ENCODE peak calls at places on chromosomes 4 and X, in nine cellular contexts. V, S, H, R, Z, U, Y, E and G are unnamed samples.

GRCh38 chr4:141480950-141481349 is 155.4 kb upstream of the IL15 start:
- DNase-seq in V (no peak), S (no peak), H (no peak), R (no peak), Z (no peak), U (no peak), Y (no peak), E (no peak), G (no peak)

GRCh38 chrX:87846956-87847355 is 329.4 kb downstream of the KLHL4 start:
- DNase-seq in V (no peak), S (no peak), H (no peak), R (no peak), Z (no peak), U (no peak), Y (no peak), E (no peak), G (no peak)

GRCh38 chr4:112055100-112055499 is 90.2 kb upstream of the FAM241A start:
- DNase-seq in V (no peak), S (no peak), H (no peak), R (no peak), Z (no peak), U (no peak), Y (no peak), E (no peak), G (no peak)

GRCh38 chrX:55057691-55058249 is 17.1 kb upstream of the PAGE2B start:
- DNase-seq in V (peak), S (no peak), H (peak), R (peak), Z (peak), U (no peak), Y (no peak), E (no peak), G (no peak)

GRCh38 chrX:40314070-40314469 is 216.3 kb upstream of the BCOR start:
- DNase-seq in V (no peak), S (no peak), H (no peak), R (no peak), Z (no peak), U (no peak), Y (no peak), E (no peak), G (no peak)

GRCh38 chrX:119981286-119982070 is 37.9 kb upstream of the NKAP start:
- DNase-seq in V (peak), S (no peak), H (peak), R (peak), Z (peak), U (no peak), Y (no peak), E (no peak), G (no peak)

GRCh38 chr4:69995526-69996016 is at the start of gene STATH:
- DNase-seq in V (no peak), S (no peak), H (no peak), R (peak), Z (no peak), U (no peak), Y (no peak), E (no peak), G (no peak)

GRCh38 chr4:8308856-8309771 is 39.6 kb downstream of the HTRA3 start:
- DNase-seq in V (no peak), S (peak), H (no peak), R (peak), Z (no peak), U (no peak), Y (peak), E (peak), G (no peak)

GRCh38 chrX:94178145-94178790 is 504.3 kb downstream of the FAM133A start:
- DNase-seq in V (no peak), S (no peak), H (no peak), R (peak), Z (peak), U (no peak), Y (no peak), E (no peak), G (no peak)

GRCh38 chr4:36111180-36111579 is 133.1 kb downstream of the ARAP2 start:
- DNase-seq in V (no peak), S (no peak), H (no peak), R (peak), Z (no peak), U (no peak), Y (no peak), E (no peak), G (no peak)

GRCh38 chr4:48005781-48006180 is 10.7 kb downstream of the CNGA1 start:
- DNase-seq in V (no peak), S (no peak), H (no peak), R (no peak), Z (no peak), U (no peak), Y (no peak), E (no peak), G (no peak)

GRCh38 chr4:168475745-168476144 is 4.5 kb downstream of the DDX60L start:
- DNase-seq in V (no peak), S (no peak), H (no peak), R (peak), Z (peak), U (no peak), Y (no peak), E (no peak), G (no peak)

GRCh38 chr4:46258436-46258835 is 131.5 kb downstream of the GABRA2 start:
- DNase-seq in V (no peak), S (no peak), H (no peak), R (no peak), Z (no peak), U (no peak), Y (no peak), E (no peak), G (no peak)

GRCh38 chr4:4837921-4838601 is 21.4 kb upstream of the MSX1 start:
- DNase-seq in V (no peak), S (no peak), H (no peak), R (no peak), Z (peak), U (no peak), Y (no peak), E (no peak), G (no peak)

GRCh38 chr4:183449193-183449888 is 4.9 kb downstream of the CDKN2AIP start:
- DNase-seq in V (no peak), S (no peak), H (no peak), R (peak), Z (no peak), U (no peak), Y (no peak), E (no peak), G (no peak)

GRCh38 chr4:124459922-124460301 is 252.6 kb downstream of the ANKRD50 start:
- DNase-seq in V (no peak), S (no peak), H (no peak), R (peak), Z (no peak), U (no peak), Y (no peak), E (no peak), G (no peak)

GRCh38 chr4:53280846-53281245 is 85.0 kb downstream of the SCFD2 start:
- DNase-seq in V (no peak), S (no peak), H (no peak), R (no peak), Z (no peak), U (no peak), Y (no peak), E (no peak), G (no peak)

GRCh38 chr4:76772498-76773106 is 125.3 kb downstream of the SOWAHB start:
- DNase-seq in V (peak), S (no peak), H (no peak), R (peak), Z (no peak), U (no peak), Y (no peak), E (no peak), G (no peak)

GRCh38 chrX:49876750-49877149 is 2.5 kb upstream of the USP27X start:
- DNase-seq in V (peak), S (no peak), H (no peak), R (peak), Z (peak), U (no peak), Y (no peak), E (no peak), G (no peak)

GRCh38 chrX:24498181-24498580 is 33.1 kb downstream of the PDK3 start:
- DNase-seq in V (peak), S (no peak), H (no peak), R (peak), Z (no peak), U (no peak), Y (no peak), E (no peak), G (no peak)

GRCh38 chrX:49165901-49166881 is 3.6 kb downstream of the MAGIX start:
- DNase-seq in V (peak), S (peak), H (peak), R (peak), Z (peak), U (no peak), Y (peak), E (peak), G (peak)

GRCh38 chr4:56981795-56982201 is 3.1 kb downstream of the POLR2B start:
- DNase-seq in V (no peak), S (no peak), H (no peak), R (peak), Z (no peak), U (no peak), Y (no peak), E (no peak), G (no peak)

GRCh38 chrX:68724531-68725020 is 77.1 kb downstream of the STARD8 start:
- DNase-seq in V (no peak), S (no peak), H (no peak), R (no peak), Z (no peak), U (no peak), Y (no peak), E (no peak), G (no peak)

GRCh38 chr4:23333946-23334878 is 555.6 kb downstream of the PPARGC1A start:
- DNase-seq in V (peak), S (no peak), H (no peak), R (peak), Z (peak), U (no peak), Y (no peak), E (peak), G (no peak)

GRCh38 chr4:186760576-186760975 is 36.9 kb upstream of the FAT1 start:
- DNase-seq in V (no peak), S (no peak), H (no peak), R (peak), Z (peak), U (peak), Y (no peak), E (no peak), G (no peak)

GRCh38 chr4:34280131-34280530 is 1964.2 kb downstream of the ARAP2 start:
- DNase-seq in V (no peak), S (no peak), H (no peak), R (no peak), Z (no peak), U (no peak), Y (no peak), E (no peak), G (no peak)

DNA sequence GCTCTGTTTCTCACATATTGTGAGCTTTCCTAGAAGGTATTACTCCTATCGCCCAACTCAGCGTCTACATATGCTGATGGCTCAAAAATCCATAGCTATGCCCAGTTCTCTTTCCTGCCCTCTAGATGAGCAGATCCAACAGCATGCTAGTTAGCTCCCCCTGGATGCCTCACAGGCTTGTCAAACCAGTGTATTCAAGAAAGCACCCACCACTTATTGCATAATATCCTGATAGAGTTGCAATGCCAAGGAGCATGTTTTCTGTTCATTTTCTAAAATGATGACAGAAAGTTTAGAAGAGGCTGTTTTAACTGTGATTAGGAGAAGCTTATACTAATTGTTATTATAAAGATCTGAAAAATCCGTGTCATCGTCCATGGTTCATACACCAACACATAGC is 1.9 kb upstream of the PACRGL start:
- DNase-seq in V (no peak), S (no peak), H (no peak), R (peak), Z (peak), U (no peak), Y (no peak), E (no peak), G (no peak)
- TF ChIP-seq CTCF in V (no peak), S (no peak), H (no peak), R (no peak), Z (no peak), U (no peak), Y (no peak), E (no peak), G (no peak)

DNA sequence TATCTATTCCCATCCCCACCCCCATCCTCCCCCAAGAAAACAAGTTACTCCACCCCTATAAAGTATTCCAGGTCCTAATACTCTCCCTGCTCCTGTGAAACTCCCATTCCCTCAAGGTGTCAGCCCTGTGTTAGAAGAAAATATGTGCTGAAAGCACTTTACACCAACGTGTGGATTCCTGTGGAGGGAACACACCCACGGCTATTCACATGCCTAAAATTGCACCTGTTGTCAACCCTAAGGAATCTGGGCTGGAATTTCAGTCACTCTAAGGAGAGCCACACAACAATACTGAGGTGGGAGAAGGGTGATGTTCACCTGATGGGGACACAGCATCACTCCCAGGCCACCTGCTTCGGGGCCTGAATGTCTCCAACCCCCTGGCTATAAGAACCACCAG is 16.0 kb downstream of the SCD5 start:
- DNase-seq in V (no peak), S (no peak), H (no peak), R (no peak), Z (peak), U (no peak), Y (no peak), E (no peak), G (no peak)
- TF ChIP-seq CTCF in V (no peak), S (no peak), H (no peak), R (no peak), Z (no peak), U (no peak), Y (no peak), E (no peak), G (no peak)

DNA sequence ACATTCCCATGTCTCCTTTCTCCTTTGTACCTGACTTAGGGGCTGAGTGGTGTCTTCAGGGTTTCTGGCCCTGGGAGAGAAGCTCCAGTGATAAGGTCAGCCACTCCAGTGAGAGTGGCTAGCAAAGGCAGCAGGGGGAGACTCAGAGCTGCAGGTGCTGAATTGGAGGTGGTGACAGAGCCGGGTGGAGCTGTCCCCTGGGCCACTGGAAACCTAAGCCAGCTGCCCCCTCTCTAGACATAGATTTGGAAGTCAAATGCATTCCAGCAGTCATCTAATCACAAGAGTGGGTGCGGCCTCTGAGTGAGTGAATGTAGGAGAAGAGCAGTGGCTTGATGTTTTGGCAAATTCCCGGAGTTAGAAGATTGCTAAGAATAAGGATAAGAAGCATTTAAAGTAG is 28.5 kb downstream of the TRIM2 start:
- DNase-seq in V (no peak), S (no peak), H (no peak), R (no peak), Z (peak), U (no peak), Y (no peak), E (peak), G (no peak)
- TF ChIP-seq CTCF in V (peak), S (no peak), H (peak), R (peak), Z (peak), U (peak), Y (no peak), E (no peak), G (no peak)

GRCh38 chr4:120760047-120760446 is 162.5 kb downstream of the PRDM5 start:
- DNase-seq in V (no peak), S (no peak), H (no peak), R (no peak), Z (no peak), U (no peak), Y (no peak), E (no peak), G (no peak)

GRCh38 chr4:120769227-120769626 is 153.3 kb downstream of the PRDM5 start:
- DNase-seq in V (no peak), S (no peak), H (no peak), R (peak), Z (peak), U (peak), Y (no peak), E (no peak), G (no peak)

GRCh38 chr4:120765271-120765985 is 157.1 kb downstream of the PRDM5 start:
- DNase-seq in V (peak), S (no peak), H (no peak), R (no peak), Z (no peak), U (no peak), Y (no peak), E (no peak), G (no peak)

GRCh38 chr4:120763650-120764049 is 158.9 kb downstream of the PRDM5 start:
- DNase-seq in V (no peak), S (no peak), H (no peak), R (no peak), Z (no peak), U (no peak), Y (no peak), E (no peak), G (no peak)
- TF ChIP-seq CTCF in V (no peak), S (no peak), H (no peak), R (no peak), Z (no peak), U (no peak), Y (no peak), E (no peak), G (no peak)

DNA sequence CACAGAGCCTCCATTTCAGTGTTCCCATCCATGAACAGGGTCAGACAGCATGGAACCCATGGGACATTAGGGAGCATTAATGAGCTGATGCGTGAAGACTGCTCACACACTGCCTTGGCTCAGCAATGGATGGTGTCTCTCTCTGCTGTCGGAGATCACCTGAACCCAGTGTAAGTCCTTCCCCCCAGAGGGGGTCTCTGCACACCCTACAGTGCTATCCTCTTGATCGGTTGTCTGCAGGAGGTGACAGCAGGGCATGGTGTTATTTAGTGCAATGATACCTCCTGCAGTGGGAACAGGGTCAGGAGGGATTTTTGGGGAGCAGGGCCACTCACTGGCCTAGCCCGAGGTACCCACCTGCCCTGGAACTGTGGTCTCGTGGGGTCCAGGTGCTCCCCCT is 25.6 kb downstream of the APELA start:
- DNase-seq in V (no peak), S (no peak), H (no peak), R (no peak), Z (no peak), U (no peak), Y (no peak), E (no peak), G (no peak)
- TF ChIP-seq CTCF in V (no peak), S (no peak), H (no peak), R (no peak), Z (no peak), U (no peak), Y (no peak), E (no peak), G (no peak)

GRCh38 chrX:12702509-12703091 is 88.6 kb upstream of the PRPS2 start:
- DNase-seq in V (no peak), S (no peak), H (peak), R (peak), Z (peak), U (no peak), Y (no peak), E (no peak), G (no peak)
- TF ChIP-seq CTCF in V (peak), S (no peak), H (peak), R (peak), Z (peak), U (peak), Y (peak), E (no peak), G (no peak)

GRCh38 chr4:91838181-91838861 is 465.4 kb upstream of the GRID2 start:
- DNase-seq in V (no peak), S (no peak), H (no peak), R (no peak), Z (no peak), U (no peak), Y (no peak), E (no peak), G (no peak)
- TF ChIP-seq CTCF in V (no peak), S (no peak), H (no peak), R (no peak), Z (no peak), U (no peak), Y (no peak), E (no peak), G (no peak)

DNA sequence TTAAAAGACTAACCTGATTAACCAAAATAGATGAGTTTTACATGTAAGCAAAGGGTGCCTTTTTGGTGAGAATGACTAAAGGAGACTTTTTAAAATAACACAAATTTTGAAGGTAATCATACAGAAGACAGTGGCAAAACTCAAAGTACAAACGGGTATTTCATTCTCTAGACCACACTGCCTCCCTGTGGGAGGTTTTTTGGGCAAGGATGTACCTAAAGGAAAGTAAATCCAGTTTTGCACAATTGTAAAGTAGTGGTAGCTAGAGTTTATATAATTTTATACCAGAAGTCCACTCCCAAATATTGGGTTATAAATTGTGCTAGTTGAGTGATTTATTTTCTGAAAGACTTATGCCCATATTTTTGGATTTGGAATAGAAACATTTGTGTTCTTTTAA is 201.0 kb downstream of the PAPSS1 start:
- DNase-seq in V (peak), S (no peak), H (no peak), R (peak), Z (peak), U (no peak), Y (no peak), E (no peak), G (no peak)
- TF ChIP-seq CTCF in V (peak), S (peak), H (peak), R (peak), Z (peak), U (peak), Y (no peak), E (peak), G (no peak)

GRCh38 chr4:18934197-18934596 is 912.6 kb upstream of the LCORL start:
- DNase-seq in V (peak), S (no peak), H (no peak), R (no peak), Z (peak), U (no peak), Y (no peak), E (no peak), G (no peak)
- TF ChIP-seq CTCF in V (peak), S (no peak), H (no peak), R (no peak), Z (peak), U (no peak), Y (no peak), E (no peak), G (no peak)